ENCODE peak calls at places on chromosomes 5 and 9, in six cellular contexts. Y, E, O, F, B and K are unnamed samples.

GRCh38 chr5:157342822-157343402 is 77.0 kb downstream of the CYFIP2 start:
- DNase-seq in E (no peak), Y (peak; percentile 15), F (no peak), O (peak; percentile 3), B (no peak), K (no peak)

GRCh38 chr5:67437905-67438845 is 241.6 kb upstream of the CD180 start:
- DNase-seq in F (no peak), E (no peak), Y (no peak), O (no peak), B (no peak), K (no peak)

GRCh38 chr5:131386779-131387178 is 122.9 kb downstream of the CDC42SE2 start:
- DNase-seq in E (no peak), B (no peak), F (no peak), O (peak; percentile 22), Y (no peak), K (no peak)

GRCh38 chr5:178777557-178777956 is 47.1 kb upstream of the ZNF354A start:
- DNase-seq in F (peak; percentile 83), E (no peak), Y (no peak), B (no peak), O (no peak), K (no peak)

GRCh38 chr9:3001311-3001710 is 157.4 kb upstream of the PUM3 start:
- DNase-seq in E (no peak), F (no peak), O (no peak), Y (no peak), B (no peak), K (no peak)

GRCh38 chr5:171409164-171410136 is 10.0 kb upstream of the FGF18 start:
- DNase-seq in O (no peak), E (no peak), Y (no peak), F (no peak), B (no peak), K (no peak)

GRCh38 chr5:86665984-86666760 is 48.4 kb downstream of the COX7C start:
- DNase-seq in E (no peak), F (no peak), Y (no peak), B (no peak), O (no peak), K (no peak)

GRCh38 chr5:119274024-119274766 is 81.6 kb upstream of the TNFAIP8 start:
- DNase-seq in E (no peak), O (no peak), F (no peak), B (no peak), Y (no peak), K (no peak)

GRCh38 chr9:83473488-83473971 is 64.7 kb downstream of the FRMD3 start:
- DNase-seq in F (no peak), B (no peak), E (no peak), O (no peak), Y (no peak), K (no peak)

GRCh38 chr9:95981741-95982390 is 106.4 kb downstream of the ERCC6L2 start:
- DNase-seq in E (no peak), F (no peak), Y (peak; percentile 55), B (no peak), O (peak; percentile 58), K (peak; percentile 36)

GRCh38 chr9:21443849-21444625 is 3.8 kb downstream of the IFNA1 start:
- DNase-seq in F (no peak), Y (peak; percentile 24), E (no peak), O (no peak), B (no peak), K (no peak)

GRCh38 chr9:103821115-103821514 is 273.0 kb upstream of the SMC2 start:
- DNase-seq in B (no peak), F (no peak), E (no peak), Y (no peak), O (no peak), K (no peak)